ENCODE peak calls at places on chromosomes 1 and 21, in ten cellular contexts. H is astrocyte of the spinal cord, V is neural progenitor cell, Z is PC-3, I is AG04450, K is MCF 10A, Q is lower lobe of right lung, E is nephron progenitor cell, A is dorsolateral prefrontal cortex, J is gastrocnemius medialis. C is an unnamed sample.

GRCh38 chr1:62530516-62531154 is 66.7 kb upstream of the ANGPTL3 start:
- DNase-seq in A (peak), V (peak), Q (peak), E (peak), J (no peak), K (no peak), Z (peak), I (peak), H (peak), C (peak)

GRCh38 chr1:7549277-7549676 is 221.8 kb upstream of the VAMP3 start:
- DNase-seq in V (no peak), A (no peak), J (no peak), E (no peak), Q (peak), Z (peak), K (peak), I (no peak), H (peak), C (no peak)

GRCh38 chr1:19458815-19459417 is 26.4 kb downstream of the CAPZB start:
- DNase-seq in Q (no peak), Z (no peak), H (no peak), I (no peak), K (no peak), A (no peak), J (peak), V (no peak), E (no peak), C (no peak)

GRCh38 chr1:10980094-10980577 is 32.3 kb upstream of the TARDBP start:
- DNase-seq in E (peak), J (peak), I (peak), H (peak), V (peak), Q (peak), Z (peak), A (peak), K (peak), C (peak)

GRCh38 chr21:39911286-39911685 is 44.0 kb downstream of the PCP4 start:
- DNase-seq in Z (peak), E (no peak), K (no peak), H (no peak), A (no peak), I (no peak), Q (no peak), V (peak), J (no peak), C (no peak)

GRCh38 chr1:89809556-89809955 is 11.3 kb upstream of the LRRC8D start:
- DNase-seq in H (peak), V (no peak), Q (no peak), I (no peak), Z (no peak), E (no peak), K (no peak), J (no peak), A (no peak), C (no peak)

GRCh38 chr1:167330601-167331293 is 110.1 kb downstream of the POU2F1 start:
- DNase-seq in J (no peak), A (no peak), Z (no peak), I (no peak), V (no peak), H (no peak), Q (no peak), E (no peak), K (no peak), C (no peak)

GRCh38 chr1:2330035-2330434 is 61.3 kb downstream of the MORN1 start:
- DNase-seq in A (no peak), J (no peak), V (no peak), I (no peak), K (no peak), E (no peak), Z (no peak), Q (no peak), H (no peak), C (no peak)

GRCh38 chr1:78143673-78144072 is 97.9 kb downstream of the GIPC2 start:
- DNase-seq in V (no peak), E (no peak), Q (no peak), A (no peak), Z (peak), H (no peak), I (no peak), J (no peak), K (no peak), C (no peak)

GRCh38 chr1:78143152-78143551 is 97.4 kb downstream of the GIPC2 start:
- DNase-seq in I (no peak), K (no peak), Q (no peak), A (no peak), Z (no peak), J (no peak), V (no peak), E (no peak), H (no peak), C (no peak)

GRCh38 chr1:78146137-78146822 is 100.5 kb downstream of the GIPC2 start:
- DNase-seq in Z (no peak), Q (no peak), E (no peak), K (no peak), J (no peak), I (no peak), V (no peak), A (no peak), H (peak), C (no peak)

GRCh38 chr1:78147031-78147430 is 101.3 kb downstream of the GIPC2 start:
- DNase-seq in J (no peak), H (no peak), A (no peak), E (no peak), Q (no peak), V (no peak), K (no peak), I (no peak), Z (no peak), C (no peak)

GRCh38 chr1:78145105-78145580 is 99.4 kb downstream of the GIPC2 start:
- DNase-seq in J (peak), K (peak), A (peak), Q (peak), H (peak), I (peak), V (peak), E (peak), Z (peak), C (peak)
- TF ChIP-seq CTCF in J (peak), K (peak), A (peak), Q (peak), H (peak), I (peak), V (peak), E (peak), Z (peak), C (peak)

DNA sequence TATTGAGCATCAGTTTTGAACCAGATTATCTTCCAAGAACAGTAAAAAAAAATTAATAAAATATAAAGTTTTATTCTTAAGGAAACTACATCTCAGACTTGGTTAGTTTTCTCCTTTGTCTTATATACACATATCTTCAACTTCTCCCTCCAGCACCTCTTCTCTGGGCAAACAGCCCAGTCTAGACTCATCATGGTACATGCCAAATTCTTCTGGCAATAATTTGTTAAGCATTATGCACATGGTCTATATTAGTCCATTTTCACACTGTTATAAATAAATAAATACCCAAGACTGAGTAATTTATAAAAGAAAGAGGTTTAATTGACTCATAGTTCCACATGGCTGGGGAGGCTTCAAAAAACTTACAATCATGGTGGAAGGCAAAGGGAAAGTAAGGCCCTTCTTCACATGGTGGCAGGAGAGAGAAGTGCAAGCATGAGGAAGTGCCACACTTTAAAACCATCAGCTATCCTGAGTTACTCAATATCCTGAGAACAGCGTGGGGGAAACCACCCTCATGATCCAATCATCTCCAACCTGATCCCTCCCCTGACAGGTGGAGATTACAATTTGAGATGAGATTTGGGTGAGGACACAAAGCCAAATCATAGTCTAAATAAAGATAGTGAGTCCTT is 108.7 kb upstream of the RNPC3 start:
- DNase-seq in K (peak), Q (no peak), H (peak), I (no peak), J (no peak), Z (no peak), V (no peak), E (no peak), A (no peak), C (no peak)
- TF ChIP-seq CTCF in K (no peak), Q (no peak), H (no peak), I (no peak), J (no peak), Z (no peak), V (no peak), E (no peak), A (no peak), C (no peak)

DNA sequence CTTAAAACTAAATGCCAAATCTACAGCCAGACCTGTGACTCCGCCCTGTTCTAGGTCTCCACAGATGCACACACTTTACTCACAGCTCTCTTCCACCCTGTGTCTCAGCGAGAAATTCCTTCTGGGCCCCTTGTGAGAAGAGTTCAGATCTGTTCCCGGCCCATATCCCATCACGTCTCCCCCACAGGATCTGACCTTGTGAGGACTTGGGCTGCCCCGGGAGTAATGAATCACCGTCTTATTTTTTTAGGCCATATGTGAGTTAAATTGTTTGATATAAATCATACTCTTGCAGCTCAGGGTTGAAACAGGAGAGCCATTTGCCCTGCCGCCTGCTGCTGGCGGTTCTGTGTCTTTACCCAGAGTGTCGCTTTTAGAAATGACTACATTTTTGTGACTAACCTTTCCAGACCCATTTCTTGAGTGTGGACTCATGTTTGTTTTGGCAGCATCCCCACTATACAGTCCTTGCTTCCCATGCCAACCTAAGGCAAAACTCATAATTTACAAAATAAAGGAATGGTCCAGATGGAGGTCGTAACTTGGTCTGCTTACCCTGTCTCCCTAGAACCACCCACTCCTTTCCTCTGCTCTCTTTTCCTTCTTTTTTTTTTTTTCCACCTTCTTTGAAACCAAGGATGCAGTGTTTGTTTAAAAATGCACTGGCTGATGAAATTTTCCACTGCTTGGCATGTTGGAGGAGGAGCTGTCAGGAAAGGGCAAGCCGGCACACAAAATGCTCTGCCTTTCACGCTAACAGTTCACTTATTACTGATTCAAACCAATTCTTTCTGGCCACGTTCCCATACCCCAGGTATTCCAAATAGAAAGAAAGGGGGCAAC is 98.0 kb upstream of the C1orf105 start:
- DNase-seq in K (peak), E (peak), Z (peak), Q (peak), V (no peak), I (no peak), H (peak), A (no peak), J (peak), C (no peak)
- TF ChIP-seq CTCF in K (no peak), E (no peak), Z (peak), Q (no peak), V (no peak), I (no peak), H (no peak), A (no peak), J (no peak), C (no peak)

GRCh38 chr1:46302091-46303037 is 1.1 kb downstream of the LRRC41 start:
- DNase-seq in I (no peak), H (peak), V (peak), K (peak), J (peak), Z (peak), Q (peak), E (peak), A (peak), C (peak)
- TF ChIP-seq CTCF in I (peak), H (peak), V (peak), K (no peak), J (peak), Z (peak), Q (peak), E (no peak), A (no peak), C (peak)

DNA sequence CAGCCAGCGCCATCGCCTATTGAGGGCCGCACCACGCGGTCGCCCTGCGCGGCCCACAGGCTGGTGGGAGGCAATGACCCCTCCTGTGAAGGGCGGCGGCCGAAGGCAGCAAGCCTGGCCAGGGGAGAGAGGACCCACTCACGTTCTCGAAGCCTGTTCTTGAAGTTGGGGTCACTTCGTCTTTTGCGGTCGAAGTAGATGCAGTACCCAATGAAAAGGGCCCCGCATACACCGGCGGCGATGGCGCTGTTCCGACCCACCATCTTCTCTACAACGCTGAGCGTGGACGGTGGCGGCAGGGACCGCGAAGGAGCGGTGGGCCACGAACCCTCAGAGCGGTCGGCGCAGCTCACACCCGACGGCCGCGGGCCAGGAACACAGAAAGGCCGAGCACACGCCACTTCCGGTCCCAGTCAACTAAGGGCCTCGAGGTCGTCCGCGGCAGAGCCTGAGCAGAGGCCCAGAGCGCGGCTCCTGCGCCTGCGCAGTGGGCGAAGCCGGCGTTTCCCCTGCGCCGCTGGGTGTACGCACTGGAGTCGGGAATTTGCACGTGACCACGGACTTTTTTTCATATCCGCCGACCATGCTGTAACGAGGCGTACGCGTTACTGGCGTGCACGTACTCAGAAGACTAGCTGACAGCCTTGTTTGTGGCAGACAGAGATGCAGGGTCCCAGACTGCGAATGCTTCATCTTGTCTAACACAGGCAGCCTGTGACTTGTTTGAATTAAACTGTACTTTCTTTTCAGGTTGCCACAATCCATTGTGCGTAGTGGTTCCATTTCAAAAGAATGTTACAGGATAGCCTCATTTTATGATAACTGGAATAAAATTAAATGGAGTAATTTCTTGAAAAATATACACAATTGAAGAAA is at the start of gene TOMM20:
- DNase-seq in E (peak), J (peak), I (peak), K (peak), V (peak), H (peak), Q (peak), Z (peak), A (peak), C (peak)
- TF ChIP-seq CTCF in E (no peak), J (no peak), I (no peak), K (no peak), V (peak), H (no peak), Q (no peak), Z (no peak), A (peak), C (no peak)

DNA sequence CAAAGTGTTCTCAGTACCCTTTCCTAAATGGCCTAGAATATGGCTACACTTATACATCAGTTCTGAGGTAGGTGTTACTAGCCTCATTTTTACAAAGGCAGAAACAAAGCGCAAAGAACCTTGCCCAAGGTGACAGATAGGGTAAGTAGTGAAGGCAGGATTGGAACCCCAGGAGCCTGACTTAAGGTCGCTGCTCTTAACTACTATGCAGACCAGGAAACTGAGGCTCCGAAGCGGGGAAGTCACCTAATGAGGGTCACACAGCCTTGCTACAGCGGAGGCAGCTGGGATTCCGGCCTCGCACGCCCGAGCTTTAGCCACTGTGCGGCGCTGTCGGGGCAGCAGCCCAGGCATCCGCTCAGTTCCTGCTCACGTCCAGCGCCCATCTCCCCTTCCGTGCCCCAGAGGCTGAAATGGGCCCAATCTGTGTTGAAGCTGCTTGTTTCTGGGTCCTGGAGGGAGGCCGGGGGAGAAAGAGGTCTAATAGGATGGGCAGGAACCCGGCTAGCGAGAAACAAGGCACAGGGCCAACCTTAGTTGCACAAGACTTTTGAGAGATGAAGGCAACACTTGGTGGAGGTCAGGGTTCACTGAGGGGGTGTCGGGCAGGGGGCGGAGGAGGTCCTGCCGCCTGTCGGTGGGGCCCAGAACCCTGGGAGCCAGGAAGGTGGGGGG is 1.4 kb upstream of the FOXD2 start:
- DNase-seq in I (peak), J (peak), Q (peak), Z (peak), H (peak), E (peak), V (peak), K (peak), A (no peak), C (peak)
- TF ChIP-seq CTCF in I (peak), J (peak), Q (peak), Z (peak), H (peak), E (peak), V (peak), K (peak), A (peak), C (peak)

GRCh38 chr1:53948291-53948690 is 2.1 kb downstream of the LRRC42 start:
- DNase-seq in A (no peak), Z (no peak), I (no peak), J (no peak), H (no peak), E (no peak), V (no peak), K (no peak), Q (no peak), C (no peak)

GRCh38 chr1:53945433-53946251 is at the start of gene IFT25:
- DNase-seq in J (peak), Z (peak), A (peak), Q (peak), H (peak), V (peak), I (peak), E (peak), K (peak), C (peak)

GRCh38 chr1:53947172-53947835 is 1.2 kb downstream of the LRRC42 start:
- DNase-seq in V (no peak), E (no peak), I (no peak), A (no peak), K (no peak), J (no peak), Q (no peak), Z (no peak), H (no peak), C (no peak)

GRCh38 chr1:53945183-53945432 is 391 bp downstream of the IFT25 start:
- DNase-seq in H (no peak), I (no peak), Q (no peak), Z (no peak), J (no peak), K (no peak), E (no peak), A (no peak), V (no peak), C (no peak)

DNA sequence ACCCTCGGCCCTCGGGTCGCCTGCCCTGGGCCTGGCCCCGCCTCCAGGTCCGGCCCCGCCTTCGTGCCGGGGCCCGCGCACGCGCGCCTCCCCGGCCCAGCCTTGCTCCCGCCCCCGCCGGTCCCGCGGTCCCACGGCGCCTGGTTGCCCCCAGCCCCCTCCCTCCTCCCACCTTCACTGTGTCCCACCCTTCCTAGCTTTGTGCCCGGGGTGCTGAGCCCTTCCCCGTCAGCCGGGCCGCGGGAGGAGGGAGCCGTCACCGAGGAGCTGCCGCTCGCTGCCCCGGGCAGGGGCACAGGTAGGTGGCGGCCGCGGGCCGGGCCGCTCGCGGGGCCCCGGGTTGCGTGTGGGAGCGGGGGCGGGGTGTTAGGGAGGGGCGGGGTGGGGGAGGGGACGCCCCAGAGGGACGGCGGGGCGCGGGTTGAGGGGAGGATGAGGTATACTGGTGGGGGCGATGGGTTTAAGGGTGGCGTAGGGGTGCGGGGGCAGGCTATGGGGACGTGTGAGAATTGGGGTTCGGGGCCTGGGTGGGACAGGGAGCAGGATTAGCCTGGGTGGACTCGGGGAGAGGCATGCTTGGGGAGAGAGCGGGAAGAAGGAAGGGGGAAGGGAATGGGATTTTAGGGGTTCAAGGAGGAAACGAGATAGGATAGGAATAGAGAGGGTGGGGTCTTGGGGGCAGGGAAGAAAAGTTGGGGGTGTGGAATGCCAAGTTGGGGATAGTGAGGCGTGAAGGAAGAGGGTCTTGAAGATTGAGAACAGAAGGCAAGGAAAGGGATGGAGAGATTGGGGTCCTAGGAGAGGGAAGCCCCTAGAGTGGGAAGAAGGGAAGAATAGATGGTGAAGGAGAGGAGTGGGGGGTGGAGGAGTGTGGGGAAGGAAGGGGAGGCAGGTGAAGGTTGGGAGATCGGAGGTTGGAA is at the start of gene LRRC42:
- DNase-seq in K (no peak), Z (no peak), J (no peak), A (no peak), Q (no peak), V (peak), H (no peak), E (no peak), I (no peak), C (no peak)
- TF ChIP-seq CTCF in K (peak), Z (peak), J (peak), A (no peak), Q (no peak), V (peak), H (peak), E (no peak), I (peak), C (no peak)

C was measured in neural crest cell.